ENCODE peak calls at places on chromosomes 16 and 17, in six cellular contexts. K, Z, R, J, U and Q are unnamed samples.

GRCh38 chr16:48271728-48272127 is 24.4 kb upstream of the ABCC11 start:
- DNase-seq in K (no peak), U (no peak), J (no peak), Z (no peak), R (no peak), Q (no peak)

GRCh38 chr16:85296859-85297698 is 184.8 kb upstream of the CIBAR2 start:
- DNase-seq in Z (peak), K (no peak), R (peak), U (no peak), J (no peak), Q (peak)

GRCh38 chr17:3004925-3005324 is 58.5 kb downstream of the OR1D5 start:
- DNase-seq in J (no peak), Z (no peak), U (peak), K (no peak), R (no peak), Q (no peak)

GRCh38 chr16:3550851-3551847 is 26.1 kb downstream of the NLRC3 start:
- DNase-seq in K (no peak), U (no peak), Z (no peak), R (no peak), J (no peak), Q (no peak)

GRCh38 chr17:30299000-30299399 is 7.3 kb upstream of the BLMH start:
- DNase-seq in U (no peak), K (no peak), R (no peak), Z (no peak), J (no peak), Q (no peak)

GRCh38 chr16:23694707-23695373 is 16.2 kb downstream of the PLK1 start:
- DNase-seq in U (peak), Z (peak), K (peak), J (no peak), R (no peak), Q (peak)

GRCh38 chr17:66711936-66712335 is 123.0 kb upstream of the CACNG5 start:
- DNase-seq in K (no peak), Z (no peak), R (peak), J (no peak), U (no peak), Q (no peak)

GRCh38 chr16:28495098-28495793 is 803 bp downstream of the APOBR start:
- DNase-seq in K (no peak), J (no peak), R (no peak), U (no peak), Z (no peak), Q (no peak)

GRCh38 chr17:61335105-61335844 is 64.4 kb upstream of the TBX2 start:
- DNase-seq in K (no peak), J (no peak), U (no peak), Z (peak), R (no peak), Q (peak)

GRCh38 chr17:55585629-55586028 is 74.4 kb upstream of the SMIM36 start:
- DNase-seq in J (no peak), U (no peak), Z (no peak), R (no peak), K (no peak), Q (no peak)

GRCh38 chr17:57121308-57122042 is 36.4 kb downstream of the AKAP1 start:
- DNase-seq in R (no peak), J (no peak), U (no peak), K (no peak), Z (peak), Q (peak)

GRCh38 chr17:40345161-40346034 is 19.1 kb downstream of the GJD3 start:
- DNase-seq in K (peak), J (no peak), Z (peak), R (peak), U (peak), Q (peak)

GRCh38 chr17:77020973-77021372 is 119.8 kb upstream of the SEC14L1 start:
- DNase-seq in J (no peak), Z (no peak), R (no peak), K (no peak), U (no peak), Q (no peak)

GRCh38 chr16:86403541-86404163 is 106.7 kb upstream of the FOXF1 start:
- DNase-seq in K (no peak), J (no peak), R (peak), Z (no peak), U (no peak), Q (no peak)

GRCh38 chr17:77110006-77110374 is 30.8 kb upstream of the SEC14L1 start:
- DNase-seq in Z (peak), R (peak), U (no peak), K (peak), J (no peak), Q (no peak)

GRCh38 chr16:90037202-90037765 is 18.0 kb upstream of the DBNDD1 start:
- DNase-seq in K (no peak), U (no peak), J (no peak), Z (no peak), R (no peak), Q (no peak)

GRCh38 chr17:70483624-70484023 is 314.3 kb downstream of the KCNJ2 start:
- DNase-seq in U (peak), Z (no peak), J (no peak), K (no peak), R (no peak), Q (no peak)

GRCh38 chr17:10215286-10215685 is 16.9 kb upstream of the GAS7 start:
- DNase-seq in Z (no peak), K (no peak), U (no peak), J (no peak), R (no peak), Q (no peak)

GRCh38 chr16:17951273-17951845 is 385.2 kb downstream of the NPIPA8 start:
- DNase-seq in R (no peak), K (no peak), J (no peak), Z (no peak), U (no peak), Q (no peak)

GRCh38 chr16:2853531-2854073 is 4.4 kb downstream of the PRSS22 start:
- DNase-seq in K (no peak), J (no peak), U (no peak), R (no peak), Z (no peak), Q (no peak)

GRCh38 chr17:33234930-33235685 is 58.0 kb downstream of the ASIC2 start:
- DNase-seq in R (peak), U (peak), J (no peak), K (no peak), Z (peak), Q (peak)

GRCh38 chr16:69482410-69482951 is 58.1 kb downstream of the CYB5B start:
- DNase-seq in K (no peak), R (no peak), U (peak), Z (peak), J (no peak), Q (peak)

GRCh38 chr16:46629331-46629843 is 8.2 kb upstream of the SHCBP1 start:
- DNase-seq in U (no peak), Z (peak), J (no peak), R (peak), K (no peak), Q (peak)

GRCh38 chr16:30084816-30085159 is 6.9 kb downstream of the TBX6 start:
- DNase-seq in R (no peak), K (no peak), U (peak), Z (no peak), J (no peak), Q (no peak)

GRCh38 chr16:72950669-72951068 is 97.3 kb downstream of the ZFHX3 start:
- DNase-seq in U (no peak), Z (no peak), R (no peak), J (no peak), K (no peak), Q (no peak)

GRCh38 chr17:47702391-47702995 is 8.5 kb downstream of the TBKBP1 start:
- DNase-seq in Z (no peak), J (no peak), R (no peak), K (no peak), U (peak), Q (no peak)

GRCh38 chr16:66058181-66058580 is 308.3 kb upstream of the CDH5 start:
- DNase-seq in J (no peak), Z (no peak), K (no peak), U (no peak), R (no peak), Q (no peak)

GRCh38 chr16:81457326-81458133 is 12.9 kb downstream of the CMIP start:
- DNase-seq in K (no peak), U (no peak), Z (peak), R (peak), J (no peak), Q (peak)

GRCh38 chr16:89067677-89068076 is 26.0 kb upstream of the ACSF3 start:
- DNase-seq in R (no peak), K (no peak), U (no peak), Z (no peak), J (no peak), Q (no peak)

GRCh38 chr16:34801875-34802274 is 1342.5 kb downstream of the TP53TG3F start:
- DNase-seq in R (no peak), J (no peak), K (no peak), Z (no peak), U (peak), Q (no peak)

GRCh38 chr17:78272181-78272913 is 40.9 kb downstream of the TMEM235 start:
- DNase-seq in K (no peak), R (peak), Z (peak), J (no peak), U (peak), Q (no peak)

GRCh38 chr16:77834600-77834963 is 46.2 kb downstream of the VAT1L start:
- DNase-seq in Z (peak), R (no peak), J (no peak), K (no peak), U (no peak), Q (peak)

GRCh38 chr17:9472094-9472493 is 103.5 kb downstream of the STX8 start:
- DNase-seq in K (no peak), J (no peak), Z (peak), U (no peak), R (no peak), Q (no peak)